ENCODE peak calls at places on chromosome 16, in ten cellular contexts. One of them, this sample, is unnamed. For H3K9me3, the result is how much of the 10 kb centered on the place peaks cover.

GRCh38 chr16:57422026-57422944 is 17.7 kb downstream of the CCL17 start:
- DNase-seq in CD8-positive, alpha-beta T cell: no peak
- DNase-seq in mammary epithelial cell: peak
- DNase-seq in mesenchymal stem cell: peak
- DNase-seq in adrenal gland: peak
- DNase-seq in tibial nerve: peak
- DNase-seq in HCT116: no peak
- DNase-seq in sigmoid colon: peak
- DNase-seq in MM.1S: no peak
- DNase-seq in fibroblast of lung: peak
- DNase-seq in this sample: peak

GRCh38 chr16:12157510-12158093 is 181.1 kb downstream of the SNX29 start:
- DNase-seq in sigmoid colon: no peak
- DNase-seq in CD8-positive, alpha-beta T cell: no peak
- DNase-seq in HCT116: no peak
- DNase-seq in fibroblast of lung: no peak
- DNase-seq in mesenchymal stem cell: no peak
- DNase-seq in tibial nerve: no peak
- DNase-seq in MM.1S: no peak
- DNase-seq in mammary epithelial cell: no peak
- DNase-seq in adrenal gland: no peak
- DNase-seq in this sample: no peak

GRCh38 chr16:81545470-81546175 is 101.0 kb downstream of the CMIP start:
- DNase-seq in MM.1S: no peak
- DNase-seq in tibial nerve: no peak
- DNase-seq in HCT116: no peak
- DNase-seq in CD8-positive, alpha-beta T cell: no peak
- DNase-seq in mesenchymal stem cell: no peak
- DNase-seq in sigmoid colon: no peak
- DNase-seq in mammary epithelial cell: peak
- DNase-seq in fibroblast of lung: no peak
- DNase-seq in adrenal gland: no peak
- DNase-seq in this sample: no peak

GRCh38 chr16:4179020-4179419 is 62.8 kb upstream of the ADCY9 start:
- DNase-seq in fibroblast of lung: peak
- DNase-seq in HCT116: peak
- DNase-seq in mesenchymal stem cell: peak
- DNase-seq in CD8-positive, alpha-beta T cell: no peak
- DNase-seq in adrenal gland: peak
- DNase-seq in tibial nerve: no peak
- DNase-seq in mammary epithelial cell: peak
- DNase-seq in sigmoid colon: no peak
- DNase-seq in MM.1S: no peak
- DNase-seq in this sample: no peak

GRCh38 chr16:68756250-68757051 is 19.4 kb downstream of the CDH1 start:
- DNase-seq in fibroblast of lung: no peak
- DNase-seq in adrenal gland: no peak
- DNase-seq in sigmoid colon: no peak
- DNase-seq in mammary epithelial cell: peak
- DNase-seq in mesenchymal stem cell: no peak
- DNase-seq in HCT116: peak
- DNase-seq in CD8-positive, alpha-beta T cell: no peak
- DNase-seq in tibial nerve: no peak
- DNase-seq in MM.1S: peak
- DNase-seq in this sample: no peak

GRCh38 chr16:85377388-85378144 is 235.6 kb upstream of the GSE1 start:
- DNase-seq in adrenal gland: no peak
- DNase-seq in mammary epithelial cell: no peak
- DNase-seq in HCT116: no peak
- DNase-seq in CD8-positive, alpha-beta T cell: no peak
- DNase-seq in MM.1S: no peak
- DNase-seq in fibroblast of lung: no peak
- DNase-seq in mesenchymal stem cell: peak
- DNase-seq in tibial nerve: no peak
- DNase-seq in sigmoid colon: no peak
- DNase-seq in this sample: no peak

GRCh38 chr16:17304124-17304813 is 166.5 kb downstream of the XYLT1 start:
- DNase-seq in adrenal gland: no peak
- DNase-seq in CD8-positive, alpha-beta T cell: no peak
- DNase-seq in mammary epithelial cell: peak
- DNase-seq in tibial nerve: no peak
- DNase-seq in MM.1S: no peak
- DNase-seq in fibroblast of lung: peak
- DNase-seq in sigmoid colon: no peak
- DNase-seq in mesenchymal stem cell: no peak
- DNase-seq in HCT116: peak
- DNase-seq in this sample: no peak

GRCh38 chr16:3214904-3215600 is 19.9 kb downstream of the ZNF200 start:
- DNase-seq in HCT116: no peak
- DNase-seq in CD8-positive, alpha-beta T cell: peak
- DNase-seq in adrenal gland: no peak
- DNase-seq in sigmoid colon: no peak
- DNase-seq in fibroblast of lung: no peak
- DNase-seq in tibial nerve: no peak
- DNase-seq in mammary epithelial cell: no peak
- DNase-seq in mesenchymal stem cell: no peak
- DNase-seq in MM.1S: peak
- DNase-seq in this sample: no peak

GRCh38 chr16:75624921-75625334 is 1.8 kb upstream of the ADAT1 start:
- DNase-seq in HCT116: no peak
- DNase-seq in mesenchymal stem cell: peak
- DNase-seq in fibroblast of lung: peak
- DNase-seq in adrenal gland: no peak
- DNase-seq in CD8-positive, alpha-beta T cell: no peak
- DNase-seq in mammary epithelial cell: peak
- DNase-seq in sigmoid colon: no peak
- DNase-seq in tibial nerve: no peak
- DNase-seq in MM.1S: no peak
- DNase-seq in this sample: no peak

DNA sequence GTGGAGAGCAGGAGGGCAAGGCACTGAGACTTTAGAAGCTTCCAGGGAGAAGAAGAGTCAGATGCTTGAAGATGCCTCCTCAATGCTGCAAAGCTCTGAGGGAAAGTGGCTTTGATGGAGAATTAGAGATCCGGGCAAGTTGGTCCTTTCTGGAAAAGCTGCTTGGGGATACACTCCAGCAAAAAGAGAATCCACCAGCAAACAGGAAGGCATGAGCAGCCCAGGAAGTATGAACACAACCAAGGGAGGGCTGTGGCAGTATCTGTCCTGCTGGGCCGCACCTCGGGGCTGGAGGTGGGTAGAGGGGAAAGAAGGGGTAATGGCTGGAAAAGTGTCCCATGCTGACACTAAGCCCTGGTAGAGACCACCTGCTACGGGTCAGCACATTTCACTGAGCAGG is 5.3 kb downstream of the LMF1 start:
- DNase-seq in tibial nerve: no peak
- DNase-seq in mesenchymal stem cell: no peak
- DNase-seq in HCT116: no peak
- DNase-seq in mammary epithelial cell: no peak
- DNase-seq in CD8-positive, alpha-beta T cell: no peak
- DNase-seq in MM.1S: no peak
- DNase-seq in fibroblast of lung: no peak
- DNase-seq in adrenal gland: no peak
- DNase-seq in sigmoid colon: no peak
- DNase-seq in this sample: no peak
- H3K4me3 ChIP-seq in tibial nerve: no peak
- H3K4me3 ChIP-seq in mesenchymal stem cell: no peak
- H3K4me3 ChIP-seq in HCT116: no peak
- H3K4me3 ChIP-seq in mammary epithelial cell: no peak
- H3K4me3 ChIP-seq in CD8-positive, alpha-beta T cell: no peak
- H3K4me3 ChIP-seq in MM.1S: no peak
- H3K4me3 ChIP-seq in fibroblast of lung: no peak
- H3K4me3 ChIP-seq in adrenal gland: no peak
- H3K4me3 ChIP-seq in sigmoid colon: no peak
- H3K4me3 ChIP-seq in this sample: no peak

GRCh38 chr16:71453051-71453450 is 9.0 kb downstream of the ZNF23 start:
- DNase-seq in fibroblast of lung: no peak
- DNase-seq in MM.1S: no peak
- DNase-seq in mammary epithelial cell: no peak
- DNase-seq in mesenchymal stem cell: no peak
- DNase-seq in adrenal gland: no peak
- DNase-seq in sigmoid colon: no peak
- DNase-seq in tibial nerve: no peak
- DNase-seq in CD8-positive, alpha-beta T cell: no peak
- DNase-seq in HCT116: no peak
- DNase-seq in this sample: no peak

GRCh38 chr16:71443714-71444113 is 1.9 kb upstream of the TLE7 start:
- DNase-seq in CD8-positive, alpha-beta T cell: no peak
- DNase-seq in tibial nerve: no peak
- DNase-seq in MM.1S: no peak
- DNase-seq in HCT116: no peak
- DNase-seq in sigmoid colon: no peak
- DNase-seq in adrenal gland: no peak
- DNase-seq in fibroblast of lung: no peak
- DNase-seq in mammary epithelial cell: no peak
- DNase-seq in mesenchymal stem cell: no peak
- DNase-seq in this sample: no peak

GRCh38 chr16:71448274-71448866 is 6.5 kb upstream of the TLE7 start:
- DNase-seq in mesenchymal stem cell: no peak
- DNase-seq in MM.1S: no peak
- DNase-seq in fibroblast of lung: no peak
- DNase-seq in adrenal gland: no peak
- DNase-seq in CD8-positive, alpha-beta T cell: no peak
- DNase-seq in mammary epithelial cell: no peak
- DNase-seq in sigmoid colon: no peak
- DNase-seq in HCT116: no peak
- DNase-seq in tibial nerve: no peak
- DNase-seq in this sample: no peak

GRCh38 chr16:71449020-71449419 is 7.2 kb upstream of the TLE7 start:
- DNase-seq in HCT116: no peak
- DNase-seq in fibroblast of lung: peak
- DNase-seq in MM.1S: no peak
- DNase-seq in mammary epithelial cell: no peak
- DNase-seq in mesenchymal stem cell: no peak
- DNase-seq in CD8-positive, alpha-beta T cell: no peak
- DNase-seq in sigmoid colon: no peak
- DNase-seq in tibial nerve: no peak
- DNase-seq in adrenal gland: no peak
- DNase-seq in this sample: no peak
- H3K9me3 ChIP-seq in HCT116: under half
- H3K9me3 ChIP-seq in fibroblast of lung: under half
- H3K9me3 ChIP-seq in MM.1S: under half
- H3K9me3 ChIP-seq in mammary epithelial cell: under half
- H3K9me3 ChIP-seq in mesenchymal stem cell: half or more
- H3K9me3 ChIP-seq in CD8-positive, alpha-beta T cell: under half
- H3K9me3 ChIP-seq in sigmoid colon: half or more
- H3K9me3 ChIP-seq in tibial nerve: under half
- H3K9me3 ChIP-seq in adrenal gland: under half
- H3K9me3 ChIP-seq in this sample: under half

GRCh38 chr16:79845006-79845733 is 244.6 kb upstream of the MAF start:
- DNase-seq in MM.1S: no peak
- DNase-seq in adrenal gland: no peak
- DNase-seq in fibroblast of lung: no peak
- DNase-seq in tibial nerve: no peak
- DNase-seq in CD8-positive, alpha-beta T cell: no peak
- DNase-seq in HCT116: no peak
- DNase-seq in mesenchymal stem cell: no peak
- DNase-seq in sigmoid colon: no peak
- DNase-seq in mammary epithelial cell: no peak
- DNase-seq in this sample: no peak
- H3K27ac ChIP-seq in MM.1S: no peak
- H3K27ac ChIP-seq in adrenal gland: no peak
- H3K27ac ChIP-seq in fibroblast of lung: no peak
- H3K27ac ChIP-seq in tibial nerve: no peak
- H3K27ac ChIP-seq in CD8-positive, alpha-beta T cell: no peak
- H3K27ac ChIP-seq in HCT116: no peak
- H3K27ac ChIP-seq in mesenchymal stem cell: no peak
- H3K27ac ChIP-seq in sigmoid colon: no peak
- H3K27ac ChIP-seq in mammary epithelial cell: no peak
- H3K27ac ChIP-seq in this sample: no peak

GRCh38 chr16:30626230-30626629 is 16.0 kb upstream of the ZNF689 start:
- DNase-seq in mesenchymal stem cell: no peak
- DNase-seq in tibial nerve: no peak
- DNase-seq in MM.1S: no peak
- DNase-seq in CD8-positive, alpha-beta T cell: no peak
- DNase-seq in HCT116: no peak
- DNase-seq in fibroblast of lung: no peak
- DNase-seq in adrenal gland: no peak
- DNase-seq in sigmoid colon: no peak
- DNase-seq in mammary epithelial cell: no peak
- DNase-seq in this sample: no peak

GRCh38 chr16:30633526-30633925 is 17.2 kb upstream of the PRR14 start:
- DNase-seq in sigmoid colon: no peak
- DNase-seq in MM.1S: no peak
- DNase-seq in HCT116: no peak
- DNase-seq in adrenal gland: no peak
- DNase-seq in mesenchymal stem cell: no peak
- DNase-seq in fibroblast of lung: no peak
- DNase-seq in CD8-positive, alpha-beta T cell: no peak
- DNase-seq in mammary epithelial cell: no peak
- DNase-seq in tibial nerve: no peak
- DNase-seq in this sample: no peak

GRCh38 chr16:30623558-30624283 is 13.5 kb upstream of the ZNF689 start:
- DNase-seq in mammary epithelial cell: peak
- DNase-seq in adrenal gland: no peak
- DNase-seq in CD8-positive, alpha-beta T cell: no peak
- DNase-seq in fibroblast of lung: no peak
- DNase-seq in HCT116: no peak
- DNase-seq in tibial nerve: no peak
- DNase-seq in sigmoid colon: no peak
- DNase-seq in MM.1S: no peak
- DNase-seq in mesenchymal stem cell: no peak
- DNase-seq in this sample: no peak

GRCh38 chr16:30628628-30629342 is 18.6 kb upstream of the ZNF689 start:
- DNase-seq in adrenal gland: peak
- DNase-seq in mammary epithelial cell: peak
- DNase-seq in tibial nerve: peak
- DNase-seq in sigmoid colon: peak
- DNase-seq in CD8-positive, alpha-beta T cell: peak
- DNase-seq in fibroblast of lung: peak
- DNase-seq in MM.1S: peak
- DNase-seq in mesenchymal stem cell: peak
- DNase-seq in HCT116: peak
- DNase-seq in this sample: peak
- H3K4me3 ChIP-seq in adrenal gland: peak
- H3K4me3 ChIP-seq in mammary epithelial cell: no peak
- H3K4me3 ChIP-seq in tibial nerve: no peak
- H3K4me3 ChIP-seq in sigmoid colon: peak
- H3K4me3 ChIP-seq in CD8-positive, alpha-beta T cell: peak
- H3K4me3 ChIP-seq in fibroblast of lung: no peak
- H3K4me3 ChIP-seq in MM.1S: peak
- H3K4me3 ChIP-seq in mesenchymal stem cell: no peak
- H3K4me3 ChIP-seq in HCT116: no peak
- H3K4me3 ChIP-seq in this sample: no peak

DNA sequence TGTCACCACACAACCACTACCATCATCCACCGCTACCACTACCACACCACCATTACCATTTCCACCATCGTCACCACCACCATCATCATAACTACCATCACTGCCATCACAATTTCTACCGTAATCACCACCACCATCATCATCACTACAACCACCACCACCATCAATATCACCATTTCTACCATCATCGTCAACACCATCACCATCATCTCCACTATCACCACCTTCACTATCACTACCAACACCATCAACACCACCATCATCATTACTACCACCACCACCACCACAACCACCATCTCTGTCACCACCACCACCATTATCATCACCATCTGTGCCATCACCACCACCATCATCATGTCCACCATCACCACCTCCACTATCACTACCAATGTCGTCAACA is 524.5 kb upstream of the C16orf82 start:
- DNase-seq in MM.1S: no peak
- DNase-seq in adrenal gland: no peak
- DNase-seq in sigmoid colon: no peak
- DNase-seq in mammary epithelial cell: no peak
- DNase-seq in CD8-positive, alpha-beta T cell: no peak
- DNase-seq in HCT116: no peak
- DNase-seq in mesenchymal stem cell: no peak
- DNase-seq in tibial nerve: no peak
- DNase-seq in fibroblast of lung: no peak
- DNase-seq in this sample: no peak
- H3K9me3 ChIP-seq in MM.1S: under half
- H3K9me3 ChIP-seq in adrenal gland: under half
- H3K9me3 ChIP-seq in sigmoid colon: under half
- H3K9me3 ChIP-seq in mammary epithelial cell: under half
- H3K9me3 ChIP-seq in CD8-positive, alpha-beta T cell: under half
- H3K9me3 ChIP-seq in HCT116: under half
- H3K9me3 ChIP-seq in mesenchymal stem cell: under half
- H3K9me3 ChIP-seq in tibial nerve: under half
- H3K9me3 ChIP-seq in fibroblast of lung: under half
- H3K9me3 ChIP-seq in this sample: under half